ENCODE peak calls at places on chromosomes 6 and 20, in nine cellular contexts. One of them, this sample, is unnamed.

GRCh38 chr6:7938562-7939185 is 28.1 kb upstream of the TXNDC5 start:
- ATAC-seq in body of pancreas: no peak
- ATAC-seq in activated B cell treated with CpG ODN at 0.5 μM for 24 hours: no peak
- ATAC-seq in stimulated activated naive CD8-positive, alpha-beta T cell treated with anti-CD3 and anti-CD28 coated beads, Interleukin-15, Interleukin-2, amounts not matched to agents 100 U/mL and 50 U/mL, for 24 hours: no peak
- ATAC-seq in CD4-positive, alpha-beta T cell: no peak
- ATAC-seq in heart left ventricle: peak; percentile 37
- ATAC-seq in lower lobe of right lung: peak; percentile 46
- ATAC-seq in right cardiac atrium: no peak
- ATAC-seq in pancreas: peak; percentile 15
- ATAC-seq in this sample: no peak

GRCh38 chr20:32971703-32972161 is 32.5 kb downstream of the SUN5 start:
- ATAC-seq in activated B cell treated with CpG ODN at 0.5 μM for 24 hours: peak; percentile 50
- ATAC-seq in CD4-positive, alpha-beta T cell: peak; percentile 36
- ATAC-seq in lower lobe of right lung: no peak
- ATAC-seq in stimulated activated naive CD8-positive, alpha-beta T cell treated with anti-CD3 and anti-CD28 coated beads, Interleukin-15, Interleukin-2, amounts not matched to agents 100 U/mL and 50 U/mL, for 24 hours: peak; percentile 6
- ATAC-seq in body of pancreas: no peak
- ATAC-seq in pancreas: no peak
- ATAC-seq in heart left ventricle: peak; percentile 29
- ATAC-seq in right cardiac atrium: peak; percentile 10
- ATAC-seq in this sample: peak; percentile 16

GRCh38 chr6:140062042-140063041 is 687.9 kb upstream of the CITED2 start:
- ATAC-seq in body of pancreas: no peak
- ATAC-seq in pancreas: peak; percentile 47
- ATAC-seq in CD4-positive, alpha-beta T cell: no peak
- ATAC-seq in lower lobe of right lung: peak; percentile 25
- ATAC-seq in heart left ventricle: peak; percentile 59
- ATAC-seq in stimulated activated naive CD8-positive, alpha-beta T cell treated with anti-CD3 and anti-CD28 coated beads, Interleukin-15, Interleukin-2, amounts not matched to agents 100 U/mL and 50 U/mL, for 24 hours: no peak
- ATAC-seq in right cardiac atrium: peak; percentile 63
- ATAC-seq in activated B cell treated with CpG ODN at 0.5 μM for 24 hours: no peak
- ATAC-seq in this sample: no peak

GRCh38 chr20:11492391-11492790 is 425.3 kb upstream of the BTBD3 start:
- ATAC-seq in body of pancreas: no peak
- ATAC-seq in stimulated activated naive CD8-positive, alpha-beta T cell treated with anti-CD3 and anti-CD28 coated beads, Interleukin-15, Interleukin-2, amounts not matched to agents 100 U/mL and 50 U/mL, for 24 hours: no peak
- ATAC-seq in heart left ventricle: no peak
- ATAC-seq in CD4-positive, alpha-beta T cell: no peak
- ATAC-seq in lower lobe of right lung: no peak
- ATAC-seq in right cardiac atrium: no peak
- ATAC-seq in activated B cell treated with CpG ODN at 0.5 μM for 24 hours: no peak
- ATAC-seq in pancreas: no peak
- ATAC-seq in this sample: no peak

GRCh38 chr20:63968928-63969760 is 586 bp downstream of the ZNF512B start:
- ATAC-seq in CD4-positive, alpha-beta T cell: peak; percentile 33
- ATAC-seq in pancreas: no peak
- ATAC-seq in body of pancreas: peak; percentile 36
- ATAC-seq in lower lobe of right lung: no peak
- ATAC-seq in right cardiac atrium: no peak
- ATAC-seq in activated B cell treated with CpG ODN at 0.5 μM for 24 hours: peak; percentile 15
- ATAC-seq in stimulated activated naive CD8-positive, alpha-beta T cell treated with anti-CD3 and anti-CD28 coated beads, Interleukin-15, Interleukin-2, amounts not matched to agents 100 U/mL and 50 U/mL, for 24 hours: peak; percentile 5
- ATAC-seq in heart left ventricle: no peak
- ATAC-seq in this sample: peak; percentile 43

GRCh38 chr20:22684763-22685443 is 100.5 kb upstream of the FOXA2 start:
- ATAC-seq in CD4-positive, alpha-beta T cell: no peak
- ATAC-seq in activated B cell treated with CpG ODN at 0.5 μM for 24 hours: no peak
- ATAC-seq in lower lobe of right lung: no peak
- ATAC-seq in right cardiac atrium: peak; percentile 7
- ATAC-seq in body of pancreas: no peak
- ATAC-seq in stimulated activated naive CD8-positive, alpha-beta T cell treated with anti-CD3 and anti-CD28 coated beads, Interleukin-15, Interleukin-2, amounts not matched to agents 100 U/mL and 50 U/mL, for 24 hours: no peak
- ATAC-seq in pancreas: no peak
- ATAC-seq in heart left ventricle: peak; percentile 11
- ATAC-seq in this sample: no peak

GRCh38 chr20:5652626-5653573 is 97.3 kb upstream of the SHLD1 start:
- ATAC-seq in lower lobe of right lung: peak; percentile 39
- ATAC-seq in CD4-positive, alpha-beta T cell: peak; percentile 37
- ATAC-seq in stimulated activated naive CD8-positive, alpha-beta T cell treated with anti-CD3 and anti-CD28 coated beads, Interleukin-15, Interleukin-2, amounts not matched to agents 100 U/mL and 50 U/mL, for 24 hours: peak; percentile 16
- ATAC-seq in right cardiac atrium: no peak
- ATAC-seq in pancreas: peak; percentile 25
- ATAC-seq in activated B cell treated with CpG ODN at 0.5 μM for 24 hours: peak; percentile 21
- ATAC-seq in heart left ventricle: no peak
- ATAC-seq in body of pancreas: no peak
- ATAC-seq in this sample: no peak

GRCh38 chr6:14674867-14675648 is 557.5 kb downstream of the CD83 start:
- ATAC-seq in activated B cell treated with CpG ODN at 0.5 μM for 24 hours: no peak
- ATAC-seq in lower lobe of right lung: no peak
- ATAC-seq in right cardiac atrium: no peak
- ATAC-seq in stimulated activated naive CD8-positive, alpha-beta T cell treated with anti-CD3 and anti-CD28 coated beads, Interleukin-15, Interleukin-2, amounts not matched to agents 100 U/mL and 50 U/mL, for 24 hours: peak; percentile 60
- ATAC-seq in body of pancreas: no peak
- ATAC-seq in heart left ventricle: no peak
- ATAC-seq in CD4-positive, alpha-beta T cell: no peak
- ATAC-seq in pancreas: no peak
- ATAC-seq in this sample: peak; percentile 92

GRCh38 chr6:82738773-82739172 is 326.9 kb downstream of the UBE3D start:
- ATAC-seq in pancreas: no peak
- ATAC-seq in activated B cell treated with CpG ODN at 0.5 μM for 24 hours: no peak
- ATAC-seq in right cardiac atrium: no peak
- ATAC-seq in stimulated activated naive CD8-positive, alpha-beta T cell treated with anti-CD3 and anti-CD28 coated beads, Interleukin-15, Interleukin-2, amounts not matched to agents 100 U/mL and 50 U/mL, for 24 hours: no peak
- ATAC-seq in CD4-positive, alpha-beta T cell: no peak
- ATAC-seq in heart left ventricle: no peak
- ATAC-seq in lower lobe of right lung: no peak
- ATAC-seq in body of pancreas: no peak
- ATAC-seq in this sample: no peak

GRCh38 chr6:157650261-157650640 is 172.8 kb upstream of the SNX9 start:
- ATAC-seq in lower lobe of right lung: no peak
- ATAC-seq in stimulated activated naive CD8-positive, alpha-beta T cell treated with anti-CD3 and anti-CD28 coated beads, Interleukin-15, Interleukin-2, amounts not matched to agents 100 U/mL and 50 U/mL, for 24 hours: no peak
- ATAC-seq in heart left ventricle: peak; percentile 61
- ATAC-seq in activated B cell treated with CpG ODN at 0.5 μM for 24 hours: no peak
- ATAC-seq in CD4-positive, alpha-beta T cell: no peak
- ATAC-seq in right cardiac atrium: peak; percentile 68
- ATAC-seq in pancreas: peak; percentile 27
- ATAC-seq in body of pancreas: no peak
- ATAC-seq in this sample: no peak

GRCh38 chr20:40416274-40416673 is 272.8 kb downstream of the MAFB start:
- ATAC-seq in heart left ventricle: no peak
- ATAC-seq in activated B cell treated with CpG ODN at 0.5 μM for 24 hours: no peak
- ATAC-seq in lower lobe of right lung: no peak
- ATAC-seq in stimulated activated naive CD8-positive, alpha-beta T cell treated with anti-CD3 and anti-CD28 coated beads, Interleukin-15, Interleukin-2, amounts not matched to agents 100 U/mL and 50 U/mL, for 24 hours: no peak
- ATAC-seq in right cardiac atrium: no peak
- ATAC-seq in body of pancreas: no peak
- ATAC-seq in CD4-positive, alpha-beta T cell: no peak
- ATAC-seq in pancreas: no peak
- ATAC-seq in this sample: no peak

GRCh38 chr6:158630944-158631616 is 13.5 kb downstream of the DYNLT1 start:
- ATAC-seq in activated B cell treated with CpG ODN at 0.5 μM for 24 hours: no peak
- ATAC-seq in lower lobe of right lung: peak; percentile 47
- ATAC-seq in body of pancreas: no peak
- ATAC-seq in right cardiac atrium: peak; percentile 71
- ATAC-seq in CD4-positive, alpha-beta T cell: no peak
- ATAC-seq in heart left ventricle: peak; percentile 47
- ATAC-seq in pancreas: no peak
- ATAC-seq in stimulated activated naive CD8-positive, alpha-beta T cell treated with anti-CD3 and anti-CD28 coated beads, Interleukin-15, Interleukin-2, amounts not matched to agents 100 U/mL and 50 U/mL, for 24 hours: no peak
- ATAC-seq in this sample: no peak

GRCh38 chr20:62587757-62588402 is 54.4 kb upstream of the SLCO4A1 start:
- ATAC-seq in activated B cell treated with CpG ODN at 0.5 μM for 24 hours: no peak
- ATAC-seq in stimulated activated naive CD8-positive, alpha-beta T cell treated with anti-CD3 and anti-CD28 coated beads, Interleukin-15, Interleukin-2, amounts not matched to agents 100 U/mL and 50 U/mL, for 24 hours: peak; percentile 17
- ATAC-seq in pancreas: no peak
- ATAC-seq in CD4-positive, alpha-beta T cell: no peak
- ATAC-seq in heart left ventricle: no peak
- ATAC-seq in lower lobe of right lung: no peak
- ATAC-seq in right cardiac atrium: no peak
- ATAC-seq in body of pancreas: no peak
- ATAC-seq in this sample: peak; percentile 76

GRCh38 chr6:136090929-136091328 is 159.2 kb downstream of the MTFR2 start:
- ATAC-seq in pancreas: no peak
- ATAC-seq in CD4-positive, alpha-beta T cell: no peak
- ATAC-seq in right cardiac atrium: no peak
- ATAC-seq in activated B cell treated with CpG ODN at 0.5 μM for 24 hours: no peak
- ATAC-seq in heart left ventricle: no peak
- ATAC-seq in body of pancreas: no peak
- ATAC-seq in lower lobe of right lung: no peak
- ATAC-seq in stimulated activated naive CD8-positive, alpha-beta T cell treated with anti-CD3 and anti-CD28 coated beads, Interleukin-15, Interleukin-2, amounts not matched to agents 100 U/mL and 50 U/mL, for 24 hours: no peak
- ATAC-seq in this sample: no peak

GRCh38 chr6:16419636-16420331 is 181.4 kb downstream of the GMPR start:
- ATAC-seq in activated B cell treated with CpG ODN at 0.5 μM for 24 hours: peak; percentile 72
- ATAC-seq in pancreas: no peak
- ATAC-seq in stimulated activated naive CD8-positive, alpha-beta T cell treated with anti-CD3 and anti-CD28 coated beads, Interleukin-15, Interleukin-2, amounts not matched to agents 100 U/mL and 50 U/mL, for 24 hours: no peak
- ATAC-seq in right cardiac atrium: peak; percentile 22
- ATAC-seq in body of pancreas: no peak
- ATAC-seq in heart left ventricle: no peak
- ATAC-seq in CD4-positive, alpha-beta T cell: peak; percentile 6
- ATAC-seq in lower lobe of right lung: no peak
- ATAC-seq in this sample: peak; percentile 6

GRCh38 chr20:5658897-5659296 is 91.3 kb upstream of the SHLD1 start:
- ATAC-seq in activated B cell treated with CpG ODN at 0.5 μM for 24 hours: peak; percentile 81
- ATAC-seq in pancreas: peak; percentile 44
- ATAC-seq in body of pancreas: peak; percentile 47
- ATAC-seq in CD4-positive, alpha-beta T cell: peak; percentile 95
- ATAC-seq in stimulated activated naive CD8-positive, alpha-beta T cell treated with anti-CD3 and anti-CD28 coated beads, Interleukin-15, Interleukin-2, amounts not matched to agents 100 U/mL and 50 U/mL, for 24 hours: peak; percentile 64
- ATAC-seq in lower lobe of right lung: peak; percentile 60
- ATAC-seq in heart left ventricle: peak; percentile 66
- ATAC-seq in right cardiac atrium: peak; percentile 73
- ATAC-seq in this sample: peak; percentile 57

GRCh38 chr6:169932491-169932890 is 181.1 kb downstream of the ERMARD start:
- ATAC-seq in heart left ventricle: no peak
- ATAC-seq in stimulated activated naive CD8-positive, alpha-beta T cell treated with anti-CD3 and anti-CD28 coated beads, Interleukin-15, Interleukin-2, amounts not matched to agents 100 U/mL and 50 U/mL, for 24 hours: no peak
- ATAC-seq in pancreas: no peak
- ATAC-seq in right cardiac atrium: no peak
- ATAC-seq in activated B cell treated with CpG ODN at 0.5 μM for 24 hours: no peak
- ATAC-seq in CD4-positive, alpha-beta T cell: no peak
- ATAC-seq in body of pancreas: no peak
- ATAC-seq in lower lobe of right lung: no peak
- ATAC-seq in this sample: no peak

GRCh38 chr6:52718535-52718934 is 44.7 kb downstream of the GSTA2 start:
- ATAC-seq in CD4-positive, alpha-beta T cell: no peak
- ATAC-seq in heart left ventricle: no peak
- ATAC-seq in activated B cell treated with CpG ODN at 0.5 μM for 24 hours: no peak
- ATAC-seq in lower lobe of right lung: no peak
- ATAC-seq in pancreas: no peak
- ATAC-seq in body of pancreas: no peak
- ATAC-seq in stimulated activated naive CD8-positive, alpha-beta T cell treated with anti-CD3 and anti-CD28 coated beads, Interleukin-15, Interleukin-2, amounts not matched to agents 100 U/mL and 50 U/mL, for 24 hours: no peak
- ATAC-seq in right cardiac atrium: no peak
- ATAC-seq in this sample: no peak

GRCh38 chr20:20184149-20184548 is 131.8 kb downstream of the CFAP61 start:
- ATAC-seq in activated B cell treated with CpG ODN at 0.5 μM for 24 hours: no peak
- ATAC-seq in lower lobe of right lung: no peak
- ATAC-seq in pancreas: no peak
- ATAC-seq in CD4-positive, alpha-beta T cell: no peak
- ATAC-seq in body of pancreas: no peak
- ATAC-seq in right cardiac atrium: no peak
- ATAC-seq in stimulated activated naive CD8-positive, alpha-beta T cell treated with anti-CD3 and anti-CD28 coated beads, Interleukin-15, Interleukin-2, amounts not matched to agents 100 U/mL and 50 U/mL, for 24 hours: no peak
- ATAC-seq in heart left ventricle: no peak
- ATAC-seq in this sample: no peak

GRCh38 chr6:106630366-106630765 is 988 bp downstream of the QRSL1 start:
- ATAC-seq in right cardiac atrium: no peak
- ATAC-seq in body of pancreas: no peak
- ATAC-seq in activated B cell treated with CpG ODN at 0.5 μM for 24 hours: no peak
- ATAC-seq in CD4-positive, alpha-beta T cell: no peak
- ATAC-seq in lower lobe of right lung: no peak
- ATAC-seq in stimulated activated naive CD8-positive, alpha-beta T cell treated with anti-CD3 and anti-CD28 coated beads, Interleukin-15, Interleukin-2, amounts not matched to agents 100 U/mL and 50 U/mL, for 24 hours: no peak
- ATAC-seq in pancreas: no peak
- ATAC-seq in heart left ventricle: no peak
- ATAC-seq in this sample: no peak

GRCh38 chr20:58084966-58085365 is 143.5 kb downstream of the ANKRD60 start:
- ATAC-seq in heart left ventricle: no peak
- ATAC-seq in activated B cell treated with CpG ODN at 0.5 μM for 24 hours: no peak
- ATAC-seq in stimulated activated naive CD8-positive, alpha-beta T cell treated with anti-CD3 and anti-CD28 coated beads, Interleukin-15, Interleukin-2, amounts not matched to agents 100 U/mL and 50 U/mL, for 24 hours: no peak
- ATAC-seq in CD4-positive, alpha-beta T cell: no peak
- ATAC-seq in pancreas: peak; percentile 85
- ATAC-seq in lower lobe of right lung: no peak
- ATAC-seq in right cardiac atrium: no peak
- ATAC-seq in body of pancreas: peak; percentile 94
- ATAC-seq in this sample: no peak

GRCh38 chr6:132445201-132445951 is 44.1 kb upstream of the MOXD1 start:
- ATAC-seq in pancreas: no peak
- ATAC-seq in stimulated activated naive CD8-positive, alpha-beta T cell treated with anti-CD3 and anti-CD28 coated beads, Interleukin-15, Interleukin-2, amounts not matched to agents 100 U/mL and 50 U/mL, for 24 hours: no peak
- ATAC-seq in body of pancreas: no peak
- ATAC-seq in CD4-positive, alpha-beta T cell: no peak
- ATAC-seq in activated B cell treated with CpG ODN at 0.5 μM for 24 hours: no peak
- ATAC-seq in right cardiac atrium: no peak
- ATAC-seq in heart left ventricle: no peak
- ATAC-seq in lower lobe of right lung: no peak
- ATAC-seq in this sample: no peak

GRCh38 chr6:72554203-72554564 is 67.7 kb upstream of the KCNQ5 start:
- ATAC-seq in body of pancreas: no peak
- ATAC-seq in heart left ventricle: no peak
- ATAC-seq in right cardiac atrium: no peak
- ATAC-seq in stimulated activated naive CD8-positive, alpha-beta T cell treated with anti-CD3 and anti-CD28 coated beads, Interleukin-15, Interleukin-2, amounts not matched to agents 100 U/mL and 50 U/mL, for 24 hours: peak; percentile 28
- ATAC-seq in activated B cell treated with CpG ODN at 0.5 μM for 24 hours: no peak
- ATAC-seq in lower lobe of right lung: no peak
- ATAC-seq in pancreas: no peak
- ATAC-seq in CD4-positive, alpha-beta T cell: no peak
- ATAC-seq in this sample: peak; percentile 45

GRCh38 chr20:49701313-49701731 is 12.4 kb downstream of the B4GALT5 start:
- ATAC-seq in body of pancreas: no peak
- ATAC-seq in pancreas: peak; percentile 17
- ATAC-seq in lower lobe of right lung: no peak
- ATAC-seq in CD4-positive, alpha-beta T cell: peak; percentile 46
- ATAC-seq in stimulated activated naive CD8-positive, alpha-beta T cell treated with anti-CD3 and anti-CD28 coated beads, Interleukin-15, Interleukin-2, amounts not matched to agents 100 U/mL and 50 U/mL, for 24 hours: peak; percentile 45
- ATAC-seq in activated B cell treated with CpG ODN at 0.5 μM for 24 hours: no peak
- ATAC-seq in right cardiac atrium: no peak
- ATAC-seq in heart left ventricle: peak; percentile 41
- ATAC-seq in this sample: peak; percentile 71

GRCh38 chr6:143260857-143261256 is 189.6 kb downstream of the ADAT2 start:
- ATAC-seq in pancreas: no peak
- ATAC-seq in CD4-positive, alpha-beta T cell: no peak
- ATAC-seq in lower lobe of right lung: no peak
- ATAC-seq in heart left ventricle: no peak
- ATAC-seq in body of pancreas: no peak
- ATAC-seq in activated B cell treated with CpG ODN at 0.5 μM for 24 hours: no peak
- ATAC-seq in right cardiac atrium: no peak
- ATAC-seq in stimulated activated naive CD8-positive, alpha-beta T cell treated with anti-CD3 and anti-CD28 coated beads, Interleukin-15, Interleukin-2, amounts not matched to agents 100 U/mL and 50 U/mL, for 24 hours: no peak
- ATAC-seq in this sample: no peak

GRCh38 chr6:150747155-150747554 is 118.3 kb upstream of the MTHFD1L start:
- ATAC-seq in heart left ventricle: no peak
- ATAC-seq in body of pancreas: no peak
- ATAC-seq in activated B cell treated with CpG ODN at 0.5 μM for 24 hours: no peak
- ATAC-seq in right cardiac atrium: no peak
- ATAC-seq in CD4-positive, alpha-beta T cell: no peak
- ATAC-seq in lower lobe of right lung: no peak
- ATAC-seq in stimulated activated naive CD8-positive, alpha-beta T cell treated with anti-CD3 and anti-CD28 coated beads, Interleukin-15, Interleukin-2, amounts not matched to agents 100 U/mL and 50 U/mL, for 24 hours: no peak
- ATAC-seq in pancreas: no peak
- ATAC-seq in this sample: no peak

GRCh38 chr6:119255492-119255891 is 94.1 kb downstream of the MAN1A1 start:
- ATAC-seq in body of pancreas: no peak
- ATAC-seq in pancreas: no peak
- ATAC-seq in stimulated activated naive CD8-positive, alpha-beta T cell treated with anti-CD3 and anti-CD28 coated beads, Interleukin-15, Interleukin-2, amounts not matched to agents 100 U/mL and 50 U/mL, for 24 hours: peak; percentile 76
- ATAC-seq in CD4-positive, alpha-beta T cell: no peak
- ATAC-seq in heart left ventricle: no peak
- ATAC-seq in right cardiac atrium: no peak
- ATAC-seq in activated B cell treated with CpG ODN at 0.5 μM for 24 hours: no peak
- ATAC-seq in lower lobe of right lung: no peak
- ATAC-seq in this sample: peak; percentile 81